ENCODE peak calls at places on chromosomes 1 and 21, in four cellular contexts. I is progenitor cell of endocrine pancreas, X is fibroblast of lung, Q is WTC11. D is an unnamed sample.

GRCh38 chr1:233364695-233365539 is 37.4 kb downstream of the MAP3K21 start:
- DNase-seq in X (peak; percentile 19), I (no peak), Q (no peak), D (no peak)

GRCh38 chr1:177343445-177343844 is 172.7 kb downstream of the BRINP2 start:
- DNase-seq in I (no peak), Q (no peak), X (no peak), D (no peak)

GRCh38 chr1:54567961-54568360 is 19.9 kb downstream of the ACOT11 start:
- DNase-seq in Q (no peak), X (no peak), I (no peak), D (no peak)

GRCh38 chr1:168083456-168084325 is 53.0 kb downstream of the GPR161 start:
- DNase-seq in I (no peak), X (no peak), Q (no peak), D (no peak)

GRCh38 chr1:223352944-223353343 is 11.0 kb downstream of the SUSD4 start:
- DNase-seq in I (no peak), X (no peak), Q (no peak), D (no peak)

GRCh38 chr1:8238141-8239038 is 79.5 kb upstream of the SLC45A1 start:
- DNase-seq in I (no peak), X (peak; percentile 98), Q (no peak), D (no peak)

GRCh38 chr1:91557039-91557690 is 56.5 kb downstream of the CDC7 start:
- DNase-seq in Q (no peak), I (no peak), X (peak; percentile 51), D (no peak)

GRCh38 chr1:244075247-244075722 is 24.2 kb downstream of the ZBTB18 start:
- DNase-seq in Q (no peak), X (no peak), I (no peak), D (no peak)

GRCh38 chr1:202680586-202681352 is 29.5 kb downstream of the SYT2 start:
- DNase-seq in I (no peak), X (no peak), Q (peak; percentile 54), D (no peak)

GRCh38 chr1:20126041-20126805 is 6.9 kb upstream of the PLA2G2D start:
- DNase-seq in X (no peak), Q (no peak), I (no peak), D (no peak)

GRCh38 chr21:36034211-36034913 is 26.0 kb downstream of the SETD4 start:
- DNase-seq in X (no peak), I (no peak), Q (no peak), D (no peak)

GRCh38 chr1:43147625-43148319 is 24.3 kb downstream of the EBNA1BP2 start:
- DNase-seq in X (peak; percentile 70), Q (peak; percentile 99), I (peak; percentile 88), D (peak; percentile 95)

GRCh38 chr1:185681034-185681633 is 53.1 kb upstream of the HMCN1 start:
- DNase-seq in Q (no peak), I (no peak), X (peak; percentile 26), D (no peak)

GRCh38 chr1:97245682-97246081 is 524.1 kb downstream of the PTBP2 start:
- DNase-seq in I (no peak), X (peak; percentile 59), Q (no peak), D (no peak)

GRCh38 chr1:74830736-74831135 is 97.8 kb downstream of the TYW3 start:
- DNase-seq in I (no peak), X (no peak), Q (no peak), D (no peak)

GRCh38 chr1:96962807-96963206 is 241.2 kb downstream of the PTBP2 start:
- DNase-seq in Q (no peak), X (peak; percentile 85), I (no peak), D (no peak)

GRCh38 chr1:223738465-223739365 is 26.4 kb downstream of the CAPN2 start:
- DNase-seq in Q (no peak), X (no peak), I (no peak), D (no peak)

GRCh38 chr21:39022901-39023693 is 160.2 kb downstream of the PSMG1 start:
- DNase-seq in Q (no peak), I (no peak), X (peak; percentile 78), D (peak; percentile 44)

GRCh38 chr1:183051546-183051945 is 28.3 kb downstream of the LAMC1 start:
- DNase-seq in I (no peak), Q (no peak), X (no peak), D (no peak)

GRCh38 chr1:22331618-22332017 is 120.0 kb upstream of the ZBTB40 start:
- DNase-seq in I (no peak), X (no peak), Q (no peak), D (no peak)

D was measured in glutamatergic neuron.